ENCODE peak calls at places on chromosomes 5 and 9, in eight cellular contexts. J is heart left ventricle, E is HepG2, Z is stomach, B is H1, G is spleen, L is HL-60, Q is pancreas. K is an unnamed sample.

GRCh38 chr9:15018238-15018637 is 108.0 kb upstream of the FREM1 start:
- DNase-seq in Q (no peak), L (no peak), J (no peak), E (no peak), G (no peak), Z (no peak), B (no peak), K (no peak)

GRCh38 chr5:54525226-54525625 is 7.7 kb downstream of the SNX18 start:
- DNase-seq in G (no peak), E (no peak), Z (no peak), Q (no peak), B (no peak), J (no peak), L (no peak), K (no peak)

GRCh38 chr9:27118916-27119315 is 9.9 kb downstream of the TEK start:
- DNase-seq in B (no peak), J (no peak), Q (no peak), E (no peak), G (no peak), L (no peak), Z (no peak), K (no peak)

GRCh38 chr5:115507682-115508081 is 36.9 kb downstream of the FEM1C start:
- DNase-seq in Q (no peak), E (no peak), L (no peak), Z (no peak), G (no peak), B (no peak), J (no peak), K (no peak)

GRCh38 chr9:70935856-70936255 is 185.6 kb downstream of the TRPM3 start:
- DNase-seq in Q (no peak), L (no peak), G (no peak), B (no peak), E (no peak), J (no peak), Z (no peak), K (no peak)

GRCh38 chr5:956941-957729 is 51.5 kb upstream of the NKD2 start:
- DNase-seq in L (no peak), G (no peak), B (no peak), J (no peak), Q (no peak), E (peak), Z (no peak), K (no peak)

GRCh38 chr5:152305525-152305924 is 99.6 kb downstream of the NMUR2 start:
- DNase-seq in J (no peak), E (no peak), G (no peak), L (no peak), B (no peak), Z (no peak), Q (no peak), K (no peak)

GRCh38 chr9:131543141-131543540 is 2.2 kb upstream of the PRRT1B start:
- DNase-seq in G (no peak), Z (no peak), E (no peak), J (no peak), Q (no peak), L (no peak), B (no peak), K (no peak)

GRCh38 chr5:143749581-143750204 is 62.3 kb upstream of the HMHB1 start:
- DNase-seq in B (no peak), E (peak), J (no peak), G (no peak), L (no peak), Z (no peak), Q (no peak), K (no peak)

GRCh38 chr9:115296831-115297565 is 179.0 kb upstream of the TNC start:
- DNase-seq in B (no peak), Z (no peak), J (no peak), G (no peak), L (no peak), E (no peak), Q (no peak), K (no peak)

GRCh38 chr5:121976979-121977378 is 15.2 kb downstream of the SRFBP1 start:
- DNase-seq in B (no peak), L (no peak), J (no peak), G (no peak), Z (no peak), Q (no peak), E (no peak), K (no peak)

GRCh38 chr5:96911139-96911538 is 24.7 kb upstream of the LNPEP start:
- DNase-seq in B (no peak), L (no peak), Z (no peak), Q (no peak), G (no peak), J (no peak), E (no peak), K (no peak)

DNA sequence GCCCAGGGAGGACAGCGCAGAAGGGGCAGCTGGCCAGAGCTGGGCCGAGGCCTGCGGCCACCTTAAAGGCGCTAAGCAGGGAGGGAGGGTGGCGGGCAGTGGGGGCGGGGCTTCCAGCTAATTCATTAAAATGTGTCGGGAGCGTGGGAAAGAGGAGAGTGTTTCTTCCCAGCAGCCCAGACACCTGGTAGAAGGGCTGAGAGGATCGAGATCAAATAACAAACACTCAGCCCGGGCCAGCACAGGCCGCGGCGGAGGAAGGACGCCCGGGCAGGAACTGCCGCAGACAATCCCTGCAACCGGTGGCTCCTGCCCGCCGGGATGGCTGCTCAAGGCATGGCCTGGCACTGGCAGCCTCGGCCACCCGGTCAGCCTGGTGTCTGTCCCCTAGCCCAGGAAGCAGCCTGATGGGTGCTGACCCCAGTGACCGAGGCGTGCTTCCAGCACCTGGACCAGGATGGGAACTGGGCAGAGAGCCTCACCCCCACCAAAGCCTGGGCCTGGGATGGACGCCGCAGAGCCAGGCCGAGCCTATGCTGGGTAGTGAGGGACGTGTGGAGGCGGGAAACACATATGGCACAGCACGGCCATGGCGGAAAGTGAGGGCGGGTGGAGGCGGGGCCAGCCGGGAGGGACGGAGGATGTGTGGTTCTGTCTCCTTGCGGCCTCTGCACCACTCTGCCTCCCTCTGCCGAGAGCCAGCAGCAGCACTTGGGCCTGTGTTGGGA is 3.2 kb upstream of the NRARP start:
- DNase-seq in E (no peak), B (no peak), L (peak), Q (peak), G (peak), Z (peak), J (peak), K (no peak)
- H3K4me3 ChIP-seq in E (no peak), B (no peak), L (no peak), Q (peak), G (no peak), Z (no peak), J (no peak), K (peak)

DNA sequence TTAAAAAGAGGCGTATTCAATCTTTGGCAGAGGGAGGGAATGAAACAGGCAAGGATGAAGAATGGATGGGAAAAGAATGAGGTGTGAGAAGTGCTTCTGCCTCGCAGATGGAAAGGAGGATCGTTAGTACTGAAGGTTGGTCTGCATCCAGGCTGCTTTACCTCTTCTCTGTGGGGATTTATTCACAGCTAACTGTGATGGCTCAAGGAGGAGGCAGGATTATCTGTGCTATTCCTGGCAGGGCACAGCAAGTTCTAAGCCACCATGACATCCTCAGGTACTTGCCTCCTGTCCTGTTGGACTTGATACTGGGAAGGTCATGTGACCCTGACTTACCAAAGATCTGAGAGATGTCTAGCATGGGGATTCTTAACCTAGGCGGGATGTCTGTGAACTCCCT is 84.3 kb downstream of the GDNF start:
- DNase-seq in B (no peak), J (no peak), Z (no peak), Q (no peak), L (no peak), E (no peak), G (no peak), K (no peak)
- H3K27ac ChIP-seq in B (no peak), J (no peak), Z (no peak), Q (no peak), L (no peak), E (no peak), G (no peak), K (no peak)

GRCh38 chr9:72844440-72844768 is 108.4 kb downstream of the ALDH1A1 start:
- DNase-seq in L (no peak), Q (no peak), E (no peak), Z (no peak), J (no peak), G (no peak), B (no peak), K (no peak)

GRCh38 chr9:72839140-72839539 is 113.7 kb downstream of the ALDH1A1 start:
- DNase-seq in B (no peak), L (no peak), G (no peak), Z (no peak), J (no peak), Q (no peak), E (no peak), K (no peak)

DNA sequence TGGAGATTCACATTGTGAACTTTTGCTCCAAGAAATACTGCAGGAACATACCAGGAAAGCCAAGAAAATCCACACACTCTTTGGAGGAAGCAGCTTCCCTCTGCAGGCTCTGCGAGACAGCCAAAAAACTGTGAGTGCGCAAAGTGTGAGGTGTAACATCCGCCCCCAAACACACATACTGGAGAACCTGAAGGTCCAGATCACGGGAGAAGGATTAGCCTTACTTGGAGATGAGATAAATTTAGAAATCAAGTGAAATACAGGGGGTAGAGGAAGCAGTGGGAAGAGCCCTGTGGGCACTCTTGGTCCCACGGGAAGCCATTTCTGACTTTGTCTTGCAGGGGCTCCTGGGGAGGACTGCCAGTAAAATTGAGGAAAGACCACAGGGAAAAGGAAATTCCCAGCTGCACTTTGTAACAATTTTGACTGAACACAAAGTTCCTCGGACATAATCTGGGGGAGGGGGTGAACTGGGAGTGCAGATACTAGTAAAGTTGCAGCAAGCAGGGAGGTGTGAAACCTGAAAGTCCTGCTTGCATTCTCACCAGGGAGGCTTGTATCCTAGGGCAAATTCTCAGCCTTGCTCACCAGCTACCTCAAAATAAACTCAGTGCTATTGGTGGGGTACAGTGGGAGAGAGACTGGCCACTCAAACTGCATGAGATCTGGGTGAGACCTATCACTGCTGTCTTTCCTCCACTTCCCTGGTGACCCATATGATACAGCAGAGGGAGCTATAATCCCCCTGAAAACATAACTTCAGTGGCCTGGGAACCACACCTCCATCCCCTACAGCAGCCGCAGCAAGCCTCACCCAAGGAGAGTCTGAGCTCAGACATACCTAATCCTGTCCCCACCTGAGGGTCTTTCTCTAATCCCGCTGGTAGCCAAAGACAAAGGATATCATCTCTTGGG is 109.1 kb downstream of the ALDH1A1 start:
- DNase-seq in J (no peak), E (peak), L (no peak), G (no peak), Z (no peak), Q (no peak), B (no peak), K (no peak)
- TF ChIP-seq CTCF in J (no peak), E (peak), L (no peak), G (no peak), Z (no peak), Q (no peak), B (peak), K (no peak)

DNA sequence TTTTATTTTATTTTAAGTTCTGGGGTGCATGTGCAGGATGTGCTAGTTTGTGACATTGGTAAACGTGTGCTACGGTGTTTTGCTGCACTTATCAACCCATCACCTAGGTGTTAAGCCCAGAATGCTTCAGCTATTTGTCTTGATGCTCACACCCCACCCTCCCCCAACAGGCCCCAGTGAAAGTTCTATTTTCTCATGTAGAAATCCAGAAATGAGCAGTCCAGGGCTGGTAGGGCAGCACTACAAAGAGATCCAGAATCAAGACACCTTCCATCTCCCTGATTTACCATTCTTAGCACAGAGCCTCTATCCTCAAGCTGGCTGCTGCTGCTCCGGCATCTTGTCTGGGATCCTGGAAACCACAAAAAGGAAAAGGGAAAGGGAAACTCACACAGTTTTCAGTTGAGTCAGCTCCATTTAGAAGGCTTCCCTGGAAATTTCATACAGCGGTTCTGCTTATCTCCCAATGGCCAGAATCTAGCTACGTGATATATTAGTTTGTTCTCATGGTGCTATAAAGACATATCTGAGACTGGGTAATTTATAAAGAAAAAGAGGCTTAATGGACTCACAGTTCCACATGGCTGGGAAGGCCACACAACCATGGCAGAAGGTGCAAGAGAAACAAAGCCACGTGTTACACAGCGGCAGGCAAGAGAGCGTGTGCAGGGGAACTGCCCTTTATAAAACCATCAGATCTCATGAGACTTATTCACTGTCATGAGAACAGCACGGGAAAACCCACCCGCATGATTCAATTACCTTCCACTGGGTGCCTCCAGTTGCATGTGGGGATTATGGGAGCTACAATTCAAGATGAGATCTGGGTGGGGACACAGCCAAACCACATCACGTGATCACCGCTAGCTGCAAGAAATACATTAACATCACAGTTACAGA is 85.2 kb upstream of the SMARCA2 start:
- DNase-seq in L (no peak), J (no peak), B (no peak), Q (no peak), G (no peak), E (no peak), Z (no peak), K (no peak)
- H3K4me3 ChIP-seq in L (no peak), J (no peak), B (no peak), Q (no peak), G (no peak), E (no peak), Z (no peak), K (no peak)

GRCh38 chr9:89115426-89115825 is 63.2 kb downstream of the SHC3 start:
- DNase-seq in B (no peak), G (no peak), L (no peak), E (no peak), Q (no peak), J (no peak), Z (no peak), K (no peak)

GRCh38 chr9:89114741-89115140 is 63.9 kb downstream of the SHC3 start:
- DNase-seq in G (no peak), E (no peak), Z (no peak), J (no peak), Q (no peak), B (no peak), L (no peak), K (no peak)

GRCh38 chr9:89112243-89112642 is 66.4 kb downstream of the SHC3 start:
- DNase-seq in J (no peak), Z (no peak), L (no peak), G (no peak), E (no peak), B (no peak), Q (no peak), K (no peak)

GRCh38 chr9:89113851-89114250 is 64.8 kb downstream of the SHC3 start:
- DNase-seq in J (no peak), L (no peak), B (no peak), E (no peak), Q (no peak), G (no peak), Z (no peak), K (no peak)

GRCh38 chr9:89116064-89116817 is 62.4 kb downstream of the SHC3 start:
- DNase-seq in L (no peak), Z (no peak), J (no peak), Q (no peak), G (no peak), B (no peak), E (no peak), K (no peak)
- H3K27ac ChIP-seq in L (no peak), Z (no peak), J (no peak), Q (no peak), G (no peak), B (no peak), E (no peak), K (no peak)

GRCh38 chr9:78781681-78782080 is 484.8 kb downstream of the PSAT1 start:
- DNase-seq in G (no peak), Q (no peak), B (no peak), J (no peak), L (no peak), E (no peak), Z (no peak), K (no peak)
- TF ChIP-seq CTCF in G (no peak), Q (no peak), B (no peak), J (no peak), L (no peak), E (no peak), Z (no peak), K (no peak)

K was measured in gastrocnemius medialis.